ENCODE peak calls at places on chromosomes 16 and 17, in six cellular contexts. W is colonic mucosa, N is A549, A is lung, J is anterior cingulate cortex, B is nucleus accumbens. S is an unnamed sample.

GRCh38 chr17:33272438-33272837 is 20.7 kb downstream of the ASIC2 start:
- DNase-seq in W (no peak), N (no peak), A (no peak), J (no peak), B (no peak), S (no peak)

GRCh38 chr16:72255785-72256184 is 83.8 kb upstream of the PMFBP1 start:
- DNase-seq in W (no peak), N (no peak), A (no peak), J (no peak), B (no peak), S (no peak)

GRCh38 chr16:21167360-21167759 is 8.9 kb downstream of the LDAF1 start:
- DNase-seq in W (no peak), N (peak), A (no peak), J (no peak), B (no peak), S (peak)

GRCh38 chr16:88799569-88800276 is 3.9 kb upstream of the CDT1 start:
- DNase-seq in W (no peak), N (no peak), A (no peak), J (no peak), B (no peak), S (no peak)

GRCh38 chr16:79836129-79836528 is 235.6 kb upstream of the MAF start:
- DNase-seq in W (no peak), N (no peak), A (no peak), J (no peak), B (no peak), S (no peak)

GRCh38 chr17:74212913-74213791 is at the start of gene TTYH2:
- DNase-seq in W (peak), N (peak), A (peak), J (peak), B (peak), S (peak)

GRCh38 chr16:51924744-51925143 is 622.2 kb downstream of the TOX3 start:
- DNase-seq in W (no peak), N (no peak), A (no peak), J (no peak), B (no peak), S (no peak)

GRCh38 chr17:39270923-39271322 is 45.2 kb upstream of the STAC2 start:
- DNase-seq in W (no peak), N (no peak), A (peak), J (no peak), B (no peak), S (no peak)

GRCh38 chr16:55035037-55035436 is 104.4 kb downstream of the IRX5 start:
- DNase-seq in W (peak), N (peak), A (peak), J (no peak), B (no peak), S (no peak)

GRCh38 chr16:75207831-75208230 is 870 bp upstream of the CTRB2 start:
- DNase-seq in W (no peak), N (no peak), A (no peak), J (no peak), B (no peak), S (no peak)

GRCh38 chr16:68596266-68596665 is 48.8 kb upstream of the CDH3 start:
- DNase-seq in W (no peak), N (no peak), A (no peak), J (no peak), B (no peak), S (no peak)

GRCh38 chr17:76365256-76365903 is 11.7 kb upstream of the PRPSAP1 start:
- DNase-seq in W (no peak), N (no peak), A (no peak), J (no peak), B (no peak), S (no peak)

GRCh38 chr17:61150686-61151299 is 248.8 kb upstream of the TBX2 start:
- DNase-seq in W (no peak), N (no peak), A (no peak), J (no peak), B (no peak), S (no peak)

GRCh38 chr17:30600062-30600829 is 123.0 kb downstream of the GOSR1 start:
- DNase-seq in W (peak), N (peak), A (peak), J (peak), B (peak), S (peak)

GRCh38 chr17:69050999-69051775 is 9.5 kb downstream of the ABCA9 start:
- DNase-seq in W (no peak), N (no peak), A (no peak), J (no peak), B (no peak), S (no peak)

GRCh38 chr16:48561960-48562393 is 48.0 kb downstream of the N4BP1 start:
- DNase-seq in W (no peak), N (no peak), A (no peak), J (no peak), B (no peak), S (no peak)

GRCh38 chr17:77728022-77728671 is 230.4 kb upstream of the TNRC6C start:
- DNase-seq in W (peak), N (no peak), A (no peak), J (no peak), B (no peak), S (no peak)

GRCh38 chr17:66713533-66714042 is 121.3 kb upstream of the CACNG5 start:
- DNase-seq in W (no peak), N (no peak), A (no peak), J (no peak), B (no peak), S (no peak)

GRCh38 chr16:76614255-76614654 is 337.1 kb downstream of the CNTNAP4 start:
- DNase-seq in W (no peak), N (no peak), A (no peak), J (no peak), B (no peak), S (no peak)

GRCh38 chr17:41919165-41919817 is 540 bp upstream of the ACLY start:
- DNase-seq in W (peak), N (peak), A (no peak), J (peak), B (peak), S (no peak)

S was measured in T1000.